ENCODE peak calls at places on chromosomes 4 and X, in nine cellular contexts. R is mesenchymal stem cell, V is HCT116, G is mammary epithelial cell, J is GM23338, N is H9, H is neural progenitor cell, U is endothelial cell of umbilical vein, O is GM23248. A is an unnamed sample. For H3K27me3, the result is how much of the 10 kb centered on the place peaks cover.

GRCh38 chr4:141158219-141158618 is 24.9 kb upstream of the RNF150 start:
- DNase-seq in R (peak), V (peak), G (no peak), J (peak), N (no peak), H (peak), U (peak), O (peak), A (no peak)

GRCh38 chr4:77185681-77186080 is 28.7 kb downstream of the CCNG2 start:
- DNase-seq in R (no peak), V (no peak), G (no peak), J (no peak), N (no peak), H (no peak), U (no peak), O (no peak), A (no peak)

GRCh38 chr4:84596826-84597225 is 13.9 kb downstream of the CDS1 start:
- DNase-seq in R (no peak), V (no peak), G (peak), J (peak), N (peak), H (no peak), U (no peak), O (no peak), A (no peak)

GRCh38 chrX:152640039-152640818 is 2.5 kb downstream of the GABRQ start:
- DNase-seq in R (no peak), V (no peak), G (no peak), J (peak), N (peak), H (no peak), U (no peak), O (no peak), A (peak)

GRCh38 chr4:177442623-177443155 is 452 bp upstream of the AGA start:
- DNase-seq in R (no peak), V (no peak), G (peak), J (no peak), N (no peak), H (no peak), U (no peak), O (peak), A (no peak)

GRCh38 chrX:101595739-101596419 is 21.9 kb downstream of the ARMCX6 start:
- DNase-seq in R (peak), V (peak), G (peak), J (peak), N (peak), H (peak), U (peak), O (peak), A (no peak)

GRCh38 chr4:176872461-176872860 is 79.7 kb upstream of the VEGFC start:
- DNase-seq in R (no peak), V (no peak), G (no peak), J (no peak), N (no peak), H (no peak), U (no peak), O (no peak), A (no peak)

GRCh38 chr4:184450743-184451142 is 23.6 kb downstream of the IRF2 start:
- DNase-seq in R (no peak), V (no peak), G (no peak), J (no peak), N (no peak), H (no peak), U (no peak), O (peak), A (no peak)

GRCh38 chr4:159298502-159298901 is 195.6 kb downstream of the RAPGEF2 start:
- DNase-seq in R (peak), V (no peak), G (peak), J (no peak), N (no peak), H (no peak), U (peak), O (peak), A (peak)

GRCh38 chrX:17585006-17585405 is 152.3 kb upstream of the SCML1 start:
- DNase-seq in R (no peak), V (no peak), G (no peak), J (no peak), N (no peak), H (no peak), U (no peak), O (no peak), A (no peak)

GRCh38 chr4:151407466-151408379 is 1.3 kb upstream of the FHIP1A start:
- DNase-seq in R (peak), V (no peak), G (peak), J (peak), N (peak), H (peak), U (no peak), O (no peak), A (no peak)

GRCh38 chr4:158560284-158560683 is 38.6 kb downstream of the RXFP1 start:
- DNase-seq in R (no peak), V (no peak), G (no peak), J (no peak), N (no peak), H (no peak), U (no peak), O (no peak), A (no peak)

GRCh38 chr4:28073860-28074555 is 1213.4 kb downstream of the STIM2 start:
- DNase-seq in R (no peak), V (peak), G (no peak), J (peak), N (peak), H (peak), U (no peak), O (no peak), A (no peak)

GRCh38 chr4:120509719-120510118 is 412.8 kb downstream of the PRDM5 start:
- DNase-seq in R (no peak), V (no peak), G (no peak), J (no peak), N (no peak), H (no peak), U (no peak), O (no peak), A (no peak)

GRCh38 chr4:87150498-87151261 is 69.7 kb downstream of the KLHL8 start:
- DNase-seq in R (peak), V (peak), G (peak), J (peak), N (no peak), H (peak), U (peak), O (peak), A (peak)

GRCh38 chrX:95071052-95071451 is 1397.0 kb downstream of the FAM133A start:
- DNase-seq in R (no peak), V (no peak), G (no peak), J (no peak), N (no peak), H (no peak), U (no peak), O (peak), A (no peak)

GRCh38 chr4:56689661-56690060 is 8.6 kb upstream of the HOPX start:
- DNase-seq in R (no peak), V (no peak), G (no peak), J (no peak), N (no peak), H (peak), U (peak), O (no peak), A (no peak)

GRCh38 chrX:13506574-13506973 is 62.8 kb upstream of the EGFL6 start:
- DNase-seq in R (peak), V (peak), G (peak), J (peak), N (no peak), H (peak), U (peak), O (peak), A (peak)

GRCh38 chrX:20547649-20548051 is 280.9 kb upstream of the RPS6KA3 start:
- DNase-seq in R (peak), V (no peak), G (peak), J (no peak), N (no peak), H (no peak), U (no peak), O (peak), A (no peak)

GRCh38 chr4:243407-243806 is 61.9 kb downstream of the ZNF732 start:
- DNase-seq in R (no peak), V (no peak), G (no peak), J (peak), N (no peak), H (no peak), U (no peak), O (no peak), A (no peak)

GRCh38 chr4:6591305-6591704 is 16.3 kb downstream of the MAN2B2 start:
- DNase-seq in R (no peak), V (no peak), G (no peak), J (no peak), N (no peak), H (no peak), U (no peak), O (no peak), A (no peak)

GRCh38 chr4:182768821-182769220 is 148.4 kb downstream of the DCTD start:
- DNase-seq in R (no peak), V (no peak), G (no peak), J (peak), N (no peak), H (no peak), U (no peak), O (peak), A (no peak)

GRCh38 chr4:78749972-78750727 is 26.0 kb upstream of the BMP2K start:
- DNase-seq in R (no peak), V (no peak), G (no peak), J (no peak), N (no peak), H (no peak), U (peak), O (no peak), A (no peak)

GRCh38 chr4:6875431-6875831 is 34.2 kb upstream of the TBC1D14 start:
- DNase-seq in R (no peak), V (no peak), G (no peak), J (no peak), N (no peak), H (no peak), U (no peak), O (no peak), A (no peak)

GRCh38 chr4:89307446-89308160 is at the start of gene GPRIN3:
- DNase-seq in R (peak), V (no peak), G (no peak), J (peak), N (peak), H (peak), U (peak), O (peak), A (no peak)

DNA sequence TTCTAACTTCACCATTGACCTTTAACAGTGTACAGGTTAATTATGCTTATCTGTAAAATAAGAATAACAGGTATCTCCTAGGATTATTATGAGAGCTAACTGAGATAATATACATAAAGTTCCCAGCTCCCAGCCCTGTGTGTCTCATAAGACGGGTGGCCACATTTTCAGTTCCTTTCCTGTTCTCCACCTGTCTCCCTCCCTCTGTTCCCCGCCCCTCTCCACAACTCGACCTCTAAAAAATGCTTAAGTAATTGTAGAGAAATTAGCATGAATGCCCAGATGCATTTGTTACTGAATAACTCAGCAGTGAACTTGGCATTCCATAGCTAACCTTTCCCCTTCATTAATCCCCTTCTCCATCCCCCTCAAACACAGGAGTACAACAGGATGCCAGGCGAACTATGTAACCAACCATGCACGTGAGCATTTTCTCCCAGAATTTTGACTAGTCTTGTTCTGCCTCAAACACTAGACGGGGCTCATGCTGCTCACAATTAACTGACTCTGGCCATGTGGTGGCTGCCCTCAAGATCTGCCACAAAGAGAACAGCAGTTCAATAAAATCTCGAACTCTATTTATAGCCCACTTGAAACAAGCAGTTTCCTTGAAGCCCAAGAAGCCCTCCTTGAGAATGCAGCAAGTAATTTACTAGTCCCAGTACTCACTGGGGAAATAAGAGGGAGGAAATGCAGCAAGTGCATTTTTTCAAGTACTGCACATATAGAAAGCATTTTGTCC is 351.2 kb downstream of the ARHGAP24 start:
- DNase-seq in R (peak), V (no peak), G (no peak), J (peak), N (peak), H (peak), U (peak), O (peak), A (no peak)
- H3K27ac ChIP-seq in R (peak), V (no peak), G (no peak), J (peak), N (peak), H (no peak), U (peak), O (peak), A (no peak)

GRCh38 chr4:115456228-115456627 is 342.8 kb upstream of the NDST4 start:
- DNase-seq in R (no peak), V (no peak), G (no peak), J (no peak), N (no peak), H (no peak), U (no peak), O (no peak), A (no peak)
- H3K27me3 ChIP-seq in R (under half), V (under half), G (under half), J (under half), N (under half), H (under half), U (under half), O (under half), A (under half)

DNA sequence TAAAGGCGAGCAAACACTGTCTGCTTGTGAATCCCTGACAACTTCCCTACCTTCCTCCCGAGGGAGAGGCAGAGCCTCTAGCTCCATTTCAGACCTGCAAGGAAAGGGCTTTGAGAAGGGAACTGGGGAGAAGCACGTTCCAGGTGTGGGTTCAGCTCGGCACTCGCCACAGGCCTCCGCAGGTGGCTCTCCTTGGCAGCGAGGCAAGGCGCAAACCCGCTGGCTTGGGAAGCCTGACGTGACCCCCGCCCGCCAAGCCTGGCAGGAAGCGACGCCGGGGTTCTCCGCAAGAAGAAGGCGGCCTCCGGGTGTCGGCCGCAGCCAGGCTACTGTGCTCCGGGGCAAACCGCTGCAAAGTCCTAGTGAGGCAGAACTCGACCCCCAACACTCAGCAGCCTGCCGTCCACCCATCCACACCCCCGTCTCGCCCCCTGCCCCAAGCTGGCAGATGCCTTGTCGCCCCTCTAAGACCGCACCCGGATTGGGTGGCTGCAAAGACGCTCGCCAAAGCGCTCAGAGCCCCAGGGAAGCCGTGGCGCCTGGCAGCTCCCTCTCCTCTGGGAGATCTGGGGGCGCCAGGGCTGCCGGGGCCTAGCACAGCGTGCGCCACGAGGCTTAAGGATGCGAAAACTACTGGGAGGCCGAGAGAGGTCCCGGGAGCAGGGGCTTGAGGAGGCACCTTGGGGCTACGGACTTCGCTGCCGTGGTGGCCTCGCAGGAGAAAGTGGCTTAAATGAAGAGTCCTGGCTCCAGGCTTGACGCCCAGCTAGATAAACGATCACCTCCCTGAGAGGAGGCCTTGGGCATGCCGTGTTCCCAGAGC is 21.8 kb downstream of the NKX3-2 start:
- DNase-seq in R (no peak), V (no peak), G (no peak), J (peak), N (no peak), H (no peak), U (no peak), O (no peak), A (no peak)
- H2AFZ ChIP-seq in R (peak), V (no peak), G (peak), J (peak), N (no peak), H (peak), U (no peak), O (no peak), A (no peak)

GRCh38 chrX:119756926-119757635 is 1.3 kb upstream of the SOWAHD start:
- DNase-seq in R (no peak), V (no peak), G (no peak), J (no peak), N (peak), H (no peak), U (no peak), O (no peak), A (no peak)

GRCh38 chrX:119757646-119757978 is 776 bp upstream of the SOWAHD start:
- DNase-seq in R (no peak), V (no peak), G (no peak), J (peak), N (no peak), H (no peak), U (no peak), O (no peak), A (no peak)

GRCh38 chrX:119758682-119759332 is 419 bp downstream of the SOWAHD start:
- DNase-seq in R (peak), V (no peak), G (peak), J (peak), N (peak), H (peak), U (peak), O (peak), A (no peak)

GRCh38 chrX:119759333-119759766 is 962 bp downstream of the SOWAHD start:
- DNase-seq in R (no peak), V (no peak), G (no peak), J (peak), N (peak), H (peak), U (no peak), O (no peak), A (no peak)

GRCh38 chrX:119757979-119758681 is at the start of gene SOWAHD:
- DNase-seq in R (peak), V (no peak), G (peak), J (peak), N (peak), H (peak), U (no peak), O (peak), A (no peak)
- H3K27ac ChIP-seq in R (no peak), V (peak), G (no peak), J (peak), N (no peak), H (no peak), U (no peak), O (no peak), A (no peak)

GRCh38 chr4:61385302-61385701 is 185.2 kb downstream of the ADGRL3 start:
- DNase-seq in R (no peak), V (no peak), G (peak), J (no peak), N (no peak), H (no peak), U (no peak), O (no peak), A (no peak)
- H3K27me3 ChIP-seq in R (under half), V (under half), G (under half), J (under half), N (under half), H (under half), U (under half), O (under half), A (under half)

GRCh38 chr4:23888421-23889319 is 1.2 kb downstream of the PPARGC1A start:
- DNase-seq in R (peak), V (no peak), G (peak), J (peak), N (no peak), H (peak), U (no peak), O (peak), A (no peak)
- H2AFZ ChIP-seq in R (peak), V (no peak), G (peak), J (peak), N (no peak), H (peak), U (no peak), O (peak), A (peak)

GRCh38 chr4:2745516-2745915 is 10.6 kb downstream of the TNIP2 start:
- DNase-seq in R (no peak), V (no peak), G (no peak), J (no peak), N (no peak), H (no peak), U (no peak), O (no peak), A (no peak)

GRCh38 chr4:2743518-2744445 is 12.4 kb downstream of the TNIP2 start:
- DNase-seq in R (no peak), V (no peak), G (no peak), J (no peak), N (no peak), H (no peak), U (no peak), O (no peak), A (no peak)

GRCh38 chr4:2745981-2746806 is 9.9 kb downstream of the TNIP2 start:
- DNase-seq in R (peak), V (no peak), G (peak), J (no peak), N (no peak), H (no peak), U (peak), O (peak), A (peak)

GRCh38 chr4:2744576-2745270 is 11.4 kb downstream of the TNIP2 start:
- DNase-seq in R (no peak), V (no peak), G (no peak), J (no peak), N (no peak), H (no peak), U (no peak), O (no peak), A (no peak)

GRCh38 chr4:2746891-2747695 is 9.0 kb downstream of the TNIP2 start:
- DNase-seq in R (no peak), V (no peak), G (no peak), J (no peak), N (no peak), H (no peak), U (peak), O (no peak), A (no peak)
- H3K27ac ChIP-seq in R (no peak), V (no peak), G (peak), J (no peak), N (no peak), H (no peak), U (peak), O (no peak), A (peak)

DNA sequence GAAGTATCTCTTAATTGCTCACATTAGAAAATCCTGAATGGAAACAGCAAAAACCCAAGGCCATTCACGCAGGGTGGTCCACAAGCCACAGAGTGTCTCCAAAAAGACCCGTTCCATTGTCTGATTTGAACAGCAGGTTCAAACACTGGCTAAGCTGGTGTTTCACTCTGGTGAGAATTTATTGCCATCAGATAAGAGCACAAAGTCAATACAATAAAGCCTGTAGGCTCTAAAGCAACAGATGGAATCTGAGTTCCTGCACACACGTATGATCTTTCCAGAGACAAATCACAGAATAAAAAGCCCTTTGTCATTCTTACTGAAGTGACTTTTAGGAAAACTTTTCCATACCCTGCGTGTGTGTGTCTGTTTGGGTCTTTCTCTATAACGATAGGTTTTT is 5.1 kb upstream of the SFRP2 start:
- DNase-seq in R (no peak), V (no peak), G (no peak), J (no peak), N (no peak), H (no peak), U (no peak), O (no peak), A (no peak)
- H3K27me3 ChIP-seq in R (under half), V (under half), G (under half), J (under half), N (under half), H (under half), U (half or more), O (under half), A (under half)